ENCODE peak calls at places on chromosomes 13 and 19, in six cellular contexts. One of them, this sample, is unnamed.

GRCh38 chr19:15091918-15092753 is 10.1 kb downstream of the OR1I1 start:
- DNase-seq in heart left ventricle: no peak
- DNase-seq in WTC11: peak
- DNase-seq in tibial artery: no peak
- DNase-seq in endodermal cell: peak
- DNase-seq in cardiac muscle cell: peak
- DNase-seq in this sample: peak

GRCh38 chr13:85379433-85379832 is 419.8 kb downstream of the SLITRK6 start:
- DNase-seq in tibial artery: no peak
- DNase-seq in heart left ventricle: no peak
- DNase-seq in endodermal cell: no peak
- DNase-seq in cardiac muscle cell: no peak
- DNase-seq in WTC11: no peak
- DNase-seq in this sample: no peak

GRCh38 chr13:113915786-113916329 is 52.0 kb upstream of the GAS6 start:
- DNase-seq in cardiac muscle cell: no peak
- DNase-seq in WTC11: no peak
- DNase-seq in endodermal cell: no peak
- DNase-seq in heart left ventricle: no peak
- DNase-seq in tibial artery: no peak
- DNase-seq in this sample: no peak

GRCh38 chr19:57351867-57352266 is 796 bp downstream of the ZNF304 start:
- DNase-seq in cardiac muscle cell: no peak
- DNase-seq in WTC11: no peak
- DNase-seq in tibial artery: no peak
- DNase-seq in endodermal cell: no peak
- DNase-seq in heart left ventricle: no peak
- DNase-seq in this sample: peak

GRCh38 chr13:84605927-84606326 is 723.7 kb upstream of the SLITRK1 start:
- DNase-seq in heart left ventricle: no peak
- DNase-seq in WTC11: peak
- DNase-seq in cardiac muscle cell: no peak
- DNase-seq in tibial artery: no peak
- DNase-seq in endodermal cell: peak
- DNase-seq in this sample: no peak

GRCh38 chr13:111530137-111530536 is 209.7 kb downstream of the TEX29 start:
- DNase-seq in WTC11: no peak
- DNase-seq in heart left ventricle: no peak
- DNase-seq in cardiac muscle cell: no peak
- DNase-seq in tibial artery: no peak
- DNase-seq in endodermal cell: no peak
- DNase-seq in this sample: no peak

GRCh38 chr13:107942030-107942617 is 273.2 kb downstream of the LIG4 start:
- DNase-seq in heart left ventricle: no peak
- DNase-seq in tibial artery: no peak
- DNase-seq in cardiac muscle cell: no peak
- DNase-seq in WTC11: no peak
- DNase-seq in endodermal cell: no peak
- DNase-seq in this sample: no peak

GRCh38 chr19:54478677-54479266 is 5.7 kb upstream of the CDC42EP5 start:
- DNase-seq in WTC11: peak
- DNase-seq in cardiac muscle cell: peak
- DNase-seq in heart left ventricle: no peak
- DNase-seq in tibial artery: no peak
- DNase-seq in endodermal cell: peak
- DNase-seq in this sample: peak

GRCh38 chr19:40413291-40413994 is at the start of gene PRX:
- DNase-seq in endodermal cell: peak
- DNase-seq in cardiac muscle cell: peak
- DNase-seq in tibial artery: no peak
- DNase-seq in heart left ventricle: peak
- DNase-seq in WTC11: peak
- DNase-seq in this sample: no peak

GRCh38 chr19:6800991-6801396 is 28.5 kb downstream of the VAV1 start:
- DNase-seq in cardiac muscle cell: no peak
- DNase-seq in WTC11: no peak
- DNase-seq in heart left ventricle: no peak
- DNase-seq in tibial artery: no peak
- DNase-seq in endodermal cell: no peak
- DNase-seq in this sample: peak

GRCh38 chr13:110244096-110244830 is 62.7 kb downstream of the COL4A1 start:
- DNase-seq in heart left ventricle: no peak
- DNase-seq in cardiac muscle cell: no peak
- DNase-seq in WTC11: no peak
- DNase-seq in endodermal cell: no peak
- DNase-seq in tibial artery: no peak
- DNase-seq in this sample: no peak

GRCh38 chr13:66992183-66992582 is 238.0 kb downstream of the PCDH9 start:
- DNase-seq in tibial artery: no peak
- DNase-seq in cardiac muscle cell: peak
- DNase-seq in heart left ventricle: no peak
- DNase-seq in endodermal cell: no peak
- DNase-seq in WTC11: no peak
- DNase-seq in this sample: no peak

GRCh38 chr19:18733196-18733647 is 49.7 kb downstream of the CRTC1 start:
- DNase-seq in tibial artery: no peak
- DNase-seq in cardiac muscle cell: no peak
- DNase-seq in heart left ventricle: peak
- DNase-seq in endodermal cell: no peak
- DNase-seq in WTC11: no peak
- DNase-seq in this sample: no peak

GRCh38 chr19:21848706-21849105 is 12.7 kb upstream of the ZNF43 start:
- DNase-seq in tibial artery: no peak
- DNase-seq in heart left ventricle: no peak
- DNase-seq in endodermal cell: no peak
- DNase-seq in cardiac muscle cell: no peak
- DNase-seq in WTC11: no peak
- DNase-seq in this sample: peak

GRCh38 chr13:44136693-44137268 is 236.8 kb upstream of the SERP2 start:
- DNase-seq in endodermal cell: no peak
- DNase-seq in cardiac muscle cell: no peak
- DNase-seq in tibial artery: no peak
- DNase-seq in heart left ventricle: no peak
- DNase-seq in WTC11: no peak
- DNase-seq in this sample: no peak

GRCh38 chr13:43245374-43245964 is 222.1 kb downstream of the DNAJC15 start:
- DNase-seq in tibial artery: no peak
- DNase-seq in endodermal cell: no peak
- DNase-seq in WTC11: no peak
- DNase-seq in heart left ventricle: no peak
- DNase-seq in cardiac muscle cell: no peak
- DNase-seq in this sample: no peak

GRCh38 chr19:10895920-10896319 is 24.6 kb downstream of the CARM1 start:
- DNase-seq in WTC11: peak
- DNase-seq in tibial artery: no peak
- DNase-seq in cardiac muscle cell: no peak
- DNase-seq in endodermal cell: peak
- DNase-seq in heart left ventricle: no peak
- DNase-seq in this sample: no peak

GRCh38 chr13:106490887-106491321 is 44.6 kb downstream of the EFNB2 start:
- DNase-seq in tibial artery: no peak
- DNase-seq in endodermal cell: no peak
- DNase-seq in cardiac muscle cell: no peak
- DNase-seq in WTC11: no peak
- DNase-seq in heart left ventricle: no peak
- DNase-seq in this sample: peak

GRCh38 chr13:66513728-66514127 is 716.4 kb downstream of the PCDH9 start:
- DNase-seq in WTC11: no peak
- DNase-seq in cardiac muscle cell: no peak
- DNase-seq in heart left ventricle: no peak
- DNase-seq in tibial artery: no peak
- DNase-seq in endodermal cell: no peak
- DNase-seq in this sample: no peak

DNA sequence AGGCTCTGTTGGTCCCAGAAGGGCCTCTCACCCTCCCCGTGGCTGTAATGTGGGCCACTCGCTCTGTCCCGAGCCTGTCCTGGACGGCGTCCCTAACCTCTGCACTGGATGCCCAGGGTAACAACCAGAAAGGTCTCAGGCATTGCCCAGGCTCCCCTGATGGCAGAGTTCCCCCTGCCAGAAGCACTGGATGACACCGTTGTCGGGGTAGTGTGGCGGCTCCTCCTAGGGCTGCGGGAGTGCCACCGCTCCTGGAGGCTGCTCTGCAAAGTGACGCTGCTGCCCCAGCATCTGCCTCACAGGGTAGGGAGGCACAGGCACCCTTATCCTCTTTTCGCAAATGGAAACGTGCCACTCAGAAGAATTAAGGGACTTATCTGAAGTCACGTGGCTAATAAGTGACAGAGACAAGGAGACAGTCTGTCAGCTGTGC is 32.0 kb downstream of the MPHOSPH8 start:
- DNase-seq in heart left ventricle: peak
- DNase-seq in WTC11: no peak
- DNase-seq in endodermal cell: peak
- DNase-seq in tibial artery: no peak
- DNase-seq in cardiac muscle cell: no peak
- DNase-seq in this sample: no peak
- TF ChIP-seq CTCF in heart left ventricle: no peak
- TF ChIP-seq CTCF in WTC11: no peak
- TF ChIP-seq CTCF in endodermal cell: no peak
- TF ChIP-seq CTCF in tibial artery: no peak
- TF ChIP-seq CTCF in cardiac muscle cell: no peak
- TF ChIP-seq CTCF in this sample: no peak

GRCh38 chr19:35458821-35459391 is 10.8 kb downstream of the FFAR2 start:
- DNase-seq in heart left ventricle: no peak
- DNase-seq in endodermal cell: no peak
- DNase-seq in cardiac muscle cell: no peak
- DNase-seq in tibial artery: no peak
- DNase-seq in WTC11: no peak
- DNase-seq in this sample: no peak

GRCh38 chr19:35459414-35460082 is 11.5 kb downstream of the FFAR2 start:
- DNase-seq in cardiac muscle cell: no peak
- DNase-seq in WTC11: no peak
- DNase-seq in endodermal cell: no peak
- DNase-seq in tibial artery: no peak
- DNase-seq in heart left ventricle: peak
- DNase-seq in this sample: no peak

GRCh38 chr19:35461050-35461449 is 13.0 kb downstream of the FFAR2 start:
- DNase-seq in tibial artery: no peak
- DNase-seq in endodermal cell: no peak
- DNase-seq in cardiac muscle cell: no peak
- DNase-seq in heart left ventricle: peak
- DNase-seq in WTC11: no peak
- DNase-seq in this sample: no peak

GRCh38 chr19:35460608-35461007 is 12.6 kb downstream of the FFAR2 start:
- DNase-seq in tibial artery: no peak
- DNase-seq in endodermal cell: no peak
- DNase-seq in heart left ventricle: no peak
- DNase-seq in WTC11: no peak
- DNase-seq in cardiac muscle cell: no peak
- DNase-seq in this sample: no peak

DNA sequence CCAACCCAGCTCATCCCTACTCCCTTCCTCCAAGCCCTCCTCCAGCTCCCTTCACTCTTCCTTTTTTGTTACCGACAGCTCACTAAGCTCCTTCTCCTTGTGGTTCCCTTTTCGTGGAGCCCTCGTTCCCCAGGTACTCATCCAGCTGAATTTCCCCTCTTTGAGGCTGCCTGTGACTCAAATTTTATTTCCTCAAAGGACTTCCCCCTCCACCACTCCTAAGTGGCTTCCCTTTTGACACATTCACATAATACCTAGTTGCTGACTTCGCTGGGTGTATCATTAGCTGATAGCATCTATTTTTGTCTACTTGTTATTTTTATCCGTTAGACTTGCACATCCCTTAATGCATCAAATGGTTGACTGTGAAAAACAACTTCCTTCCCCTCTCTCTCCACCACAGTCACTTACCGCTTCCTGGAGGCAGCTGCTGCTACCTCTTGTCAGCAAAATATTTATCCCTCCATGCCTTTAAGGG is 14.5 kb downstream of the FFAR2 start:
- DNase-seq in endodermal cell: no peak
- DNase-seq in WTC11: no peak
- DNase-seq in cardiac muscle cell: no peak
- DNase-seq in tibial artery: no peak
- DNase-seq in heart left ventricle: no peak
- DNase-seq in this sample: peak
- TF ChIP-seq CTCF in endodermal cell: no peak
- TF ChIP-seq CTCF in WTC11: no peak
- TF ChIP-seq CTCF in cardiac muscle cell: no peak
- TF ChIP-seq CTCF in tibial artery: no peak
- TF ChIP-seq CTCF in heart left ventricle: no peak
- TF ChIP-seq CTCF in this sample: no peak

DNA sequence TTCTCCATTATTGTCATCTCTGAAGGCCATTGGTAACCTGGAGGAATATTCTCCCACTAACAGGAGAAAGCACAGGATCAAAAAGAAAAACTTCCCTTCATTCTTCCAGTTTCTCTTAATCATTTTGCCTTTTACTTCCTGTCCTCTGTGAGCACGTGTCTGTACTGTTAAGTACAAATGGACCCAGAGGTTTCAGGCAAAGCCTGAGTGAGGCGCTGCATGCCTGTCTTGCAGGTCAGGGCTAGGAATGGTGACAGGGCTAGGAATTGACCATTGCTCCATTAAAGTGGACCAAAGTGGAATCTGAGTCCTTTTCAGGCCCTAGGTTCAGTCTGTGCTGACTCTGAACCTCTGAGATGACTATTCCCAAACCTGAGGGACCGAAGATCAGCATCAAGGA is 326.7 kb downstream of the SHISA2 start:
- DNase-seq in WTC11: peak
- DNase-seq in cardiac muscle cell: no peak
- DNase-seq in endodermal cell: no peak
- DNase-seq in heart left ventricle: no peak
- DNase-seq in tibial artery: no peak
- DNase-seq in this sample: no peak
- TF ChIP-seq CTCF in WTC11: no peak
- TF ChIP-seq CTCF in cardiac muscle cell: no peak
- TF ChIP-seq CTCF in endodermal cell: peak
- TF ChIP-seq CTCF in heart left ventricle: no peak
- TF ChIP-seq CTCF in tibial artery: no peak
- TF ChIP-seq CTCF in this sample: no peak

DNA sequence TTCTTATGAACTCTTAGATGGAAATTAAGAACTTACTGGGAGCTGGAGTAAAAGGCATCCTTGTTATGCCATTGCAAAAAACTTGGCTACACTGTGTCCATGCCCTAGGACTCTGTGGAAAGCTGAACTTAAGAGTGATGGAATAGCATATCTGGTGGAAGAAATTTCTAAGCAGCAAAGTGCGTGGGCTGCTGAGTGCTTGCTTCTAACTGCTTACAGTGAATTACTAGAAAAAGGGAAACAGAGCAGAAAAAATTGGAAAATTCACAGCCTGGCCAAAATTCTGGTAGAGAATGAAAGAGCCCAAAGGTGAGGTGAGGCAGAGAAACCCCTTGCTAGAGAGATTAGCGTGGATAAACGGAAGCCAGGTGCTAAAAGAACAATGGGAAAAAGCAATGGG is 44.3 kb downstream of the ALOX5AP start:
- DNase-seq in WTC11: no peak
- DNase-seq in cardiac muscle cell: no peak
- DNase-seq in tibial artery: no peak
- DNase-seq in endodermal cell: no peak
- DNase-seq in heart left ventricle: no peak
- DNase-seq in this sample: no peak
- TF ChIP-seq CTCF in WTC11: no peak
- TF ChIP-seq CTCF in cardiac muscle cell: no peak
- TF ChIP-seq CTCF in tibial artery: no peak
- TF ChIP-seq CTCF in endodermal cell: no peak
- TF ChIP-seq CTCF in heart left ventricle: no peak
- TF ChIP-seq CTCF in this sample: no peak

GRCh38 chr19:43316591-43317319 is 36.7 kb upstream of the CD177 start:
- DNase-seq in cardiac muscle cell: no peak
- DNase-seq in WTC11: peak
- DNase-seq in tibial artery: no peak
- DNase-seq in endodermal cell: peak
- DNase-seq in heart left ventricle: no peak
- DNase-seq in this sample: no peak
- TF ChIP-seq CTCF in cardiac muscle cell: peak
- TF ChIP-seq CTCF in WTC11: peak
- TF ChIP-seq CTCF in tibial artery: no peak
- TF ChIP-seq CTCF in endodermal cell: peak
- TF ChIP-seq CTCF in heart left ventricle: no peak
- TF ChIP-seq CTCF in this sample: no peak